ENCODE peak calls at places on chromosomes 16 and 17, in four cellular contexts. G is GM03348, R is iris pigment epithelial cell, O is NCI-H510A treated with DMSO at 0.1 percent for 48 hours. U is an unnamed sample.

GRCh38 chr17:81420769-81421462 is 25.7 kb downstream of the BAHCC1 start:
- DNase-seq in O (no peak), R (no peak), G (peak; percentile 66), U (no peak)

GRCh38 chr17:77019955-77020379 is 120.8 kb upstream of the SEC14L1 start:
- DNase-seq in G (no peak), O (no peak), R (peak; percentile 32), U (no peak)

GRCh38 chr17:75646626-75646968 is 13.4 kb downstream of the SMIM5 start:
- DNase-seq in G (no peak), R (no peak), O (no peak), U (no peak)

GRCh38 chr16:802461-802860 is 1.9 kb upstream of the GNG13 start:
- DNase-seq in R (no peak), O (no peak), G (no peak), U (no peak)

GRCh38 chr16:78200623-78201096 is 101.2 kb downstream of the WWOX start:
- DNase-seq in O (peak; percentile 13), G (no peak), R (no peak), U (peak; percentile 60)

GRCh38 chr17:78717431-78717980 is 64.6 kb downstream of the CYTH1 start:
- DNase-seq in R (no peak), G (peak; percentile 68), O (peak; percentile 55), U (peak; percentile 50)

GRCh38 chr16:52861614-52862022 is 191.1 kb downstream of the CHD9NB start:
- DNase-seq in R (no peak), O (peak; percentile 78), G (no peak), U (peak; percentile 26)

GRCh38 chr17:20010099-20010863 is 1.1 kb downstream of the SPECC1 start:
- DNase-seq in R (peak; percentile 60), G (peak; percentile 44), O (peak; percentile 90), U (peak; percentile 66)

GRCh38 chr16:1374418-1375297 is 22.9 kb downstream of the GNPTG start:
- DNase-seq in O (no peak), G (no peak), R (no peak), U (no peak)

GRCh38 chr16:88059701-88060386 is 108.6 kb downstream of the BANP start:
- DNase-seq in R (no peak), O (no peak), G (no peak), U (no peak)

GRCh38 chr16:28261916-28262315 is 30.4 kb upstream of the SBK1 start:
- DNase-seq in R (no peak), O (peak; percentile 5), G (no peak), U (peak; percentile 79)

GRCh38 chr16:88628512-88628974 is 9.8 kb upstream of the IL17C start:
- DNase-seq in O (no peak), R (peak; percentile 21), G (no peak), U (no peak)

GRCh38 chr17:17572010-17572785 is 19.3 kb downstream of the PEMT start:
- DNase-seq in R (no peak), O (no peak), G (no peak), U (no peak)

GRCh38 chr17:45784293-45784582 is at the start of gene CRHR1:
- DNase-seq in G (peak; percentile 48), O (peak; percentile 46), R (no peak), U (no peak)

GRCh38 chr17:68122587-68122986 is 87.1 kb downstream of the KPNA2 start:
- DNase-seq in R (no peak), G (no peak), O (no peak), U (no peak)

GRCh38 chr17:1577657-1578428 is 15.3 kb upstream of the PITPNA start:
- DNase-seq in R (no peak), O (no peak), G (no peak), U (no peak)

GRCh38 chr17:70588003-70588402 is 418.7 kb downstream of the KCNJ2 start:
- DNase-seq in R (peak; percentile 36), G (no peak), O (no peak), U (no peak)

GRCh38 chr16:13973321-13974023 is 53.5 kb downstream of the ERCC4 start:
- DNase-seq in O (no peak), G (no peak), R (no peak), U (no peak)

GRCh38 chr16:54370653-54371052 is 84.1 kb upstream of the IRX3 start:
- DNase-seq in O (peak; percentile 45), G (no peak), R (no peak), U (peak; percentile 26)

GRCh38 chr16:4214215-4214621 is 27.7 kb downstream of the SRL start:
- DNase-seq in G (peak; percentile 86), O (no peak), R (peak; percentile 94), U (no peak)

GRCh38 chr16:57260294-57260929 is 15.4 kb downstream of the ARL2BP start:
- DNase-seq in G (peak; percentile 65), R (peak; percentile 79), O (no peak), U (no peak)

GRCh38 chr16:57023541-57024249 is 34.3 kb downstream of the NLRC5 start:
- DNase-seq in R (no peak), G (no peak), O (no peak), U (no peak)

GRCh38 chr17:69574257-69575197 is 160.0 kb downstream of the MAP2K6 start:
- DNase-seq in O (peak; percentile 44), G (no peak), R (peak; percentile 87), U (no peak)

GRCh38 chr17:44323359-44324091 is 1.1 kb downstream of the SLC25A39 start:
- DNase-seq in O (no peak), R (no peak), G (no peak), U (no peak)

GRCh38 chr16:55330726-55331647 is 7.0 kb downstream of the IRX6 start:
- DNase-seq in G (no peak), R (no peak), O (no peak), U (no peak)